ENCODE peak calls at places on chromosomes 13 and 19, in five cellular contexts. One of them, this sample, is unnamed.

GRCh38 chr19:40217027-40217810 is 965 bp downstream of the TTC9B start:
- DNase-seq in brain microvascular endothelial cell: no peak
- DNase-seq in CD8-positive, alpha-beta T cell: no peak
- DNase-seq in pancreas: peak; percentile 78
- DNase-seq in PC-9: peak; percentile 92
- DNase-seq in this sample: no peak

GRCh38 chr19:38429055-38429810 is 3.2 kb upstream of the RASGRP4 start:
- DNase-seq in PC-9: no peak
- DNase-seq in brain microvascular endothelial cell: no peak
- DNase-seq in CD8-positive, alpha-beta T cell: no peak
- DNase-seq in pancreas: no peak
- DNase-seq in this sample: no peak

GRCh38 chr19:45655073-45655472 is 12.9 kb upstream of the GIPR start:
- DNase-seq in brain microvascular endothelial cell: no peak
- DNase-seq in CD8-positive, alpha-beta T cell: no peak
- DNase-seq in pancreas: no peak
- DNase-seq in PC-9: no peak
- DNase-seq in this sample: no peak

GRCh38 chr19:51441410-51442390 is 16.6 kb downstream of the SIGLEC8 start:
- DNase-seq in brain microvascular endothelial cell: no peak
- DNase-seq in pancreas: no peak
- DNase-seq in CD8-positive, alpha-beta T cell: peak; percentile 89
- DNase-seq in PC-9: no peak
- DNase-seq in this sample: no peak

GRCh38 chr13:79226938-79227337 is 179.1 kb downstream of the RBM26 start:
- DNase-seq in PC-9: no peak
- DNase-seq in CD8-positive, alpha-beta T cell: no peak
- DNase-seq in brain microvascular endothelial cell: no peak
- DNase-seq in pancreas: no peak
- DNase-seq in this sample: no peak

GRCh38 chr13:43911283-43911682 is 31.6 kb downstream of the LACC1 start:
- DNase-seq in CD8-positive, alpha-beta T cell: no peak
- DNase-seq in pancreas: no peak
- DNase-seq in PC-9: no peak
- DNase-seq in brain microvascular endothelial cell: no peak
- DNase-seq in this sample: no peak

GRCh38 chr19:55014714-55015113 is 23.4 kb downstream of the GP6 start:
- DNase-seq in pancreas: no peak
- DNase-seq in PC-9: no peak
- DNase-seq in CD8-positive, alpha-beta T cell: no peak
- DNase-seq in brain microvascular endothelial cell: no peak
- DNase-seq in this sample: no peak

GRCh38 chr13:25977216-25977615 is 74.6 kb downstream of the SHISA2 start:
- DNase-seq in pancreas: no peak
- DNase-seq in CD8-positive, alpha-beta T cell: no peak
- DNase-seq in brain microvascular endothelial cell: no peak
- DNase-seq in PC-9: no peak
- DNase-seq in this sample: no peak

GRCh38 chr13:26929971-26930730 is 169.6 kb upstream of the GPR12 start:
- DNase-seq in brain microvascular endothelial cell: peak; percentile 55
- DNase-seq in PC-9: peak; percentile 48
- DNase-seq in CD8-positive, alpha-beta T cell: peak; percentile 83
- DNase-seq in pancreas: peak; percentile 69
- DNase-seq in this sample: peak; percentile 45

GRCh38 chr13:108851660-108852059 is 222.2 kb downstream of the MYO16 start:
- DNase-seq in CD8-positive, alpha-beta T cell: no peak
- DNase-seq in pancreas: no peak
- DNase-seq in PC-9: no peak
- DNase-seq in brain microvascular endothelial cell: no peak
- DNase-seq in this sample: no peak

GRCh38 chr13:51058461-51059167 is 52.5 kb downstream of the C13orf42 start:
- DNase-seq in PC-9: no peak
- DNase-seq in brain microvascular endothelial cell: peak; percentile 1
- DNase-seq in CD8-positive, alpha-beta T cell: no peak
- DNase-seq in pancreas: no peak
- DNase-seq in this sample: no peak

GRCh38 chr13:51063909-51064308 is 47.2 kb downstream of the C13orf42 start:
- DNase-seq in pancreas: no peak
- DNase-seq in brain microvascular endothelial cell: no peak
- DNase-seq in PC-9: no peak
- DNase-seq in CD8-positive, alpha-beta T cell: no peak
- DNase-seq in this sample: no peak

GRCh38 chr13:51057001-51057400 is 54.1 kb downstream of the C13orf42 start:
- DNase-seq in CD8-positive, alpha-beta T cell: no peak
- DNase-seq in brain microvascular endothelial cell: no peak
- DNase-seq in pancreas: no peak
- DNase-seq in PC-9: no peak
- DNase-seq in this sample: no peak

DNA sequence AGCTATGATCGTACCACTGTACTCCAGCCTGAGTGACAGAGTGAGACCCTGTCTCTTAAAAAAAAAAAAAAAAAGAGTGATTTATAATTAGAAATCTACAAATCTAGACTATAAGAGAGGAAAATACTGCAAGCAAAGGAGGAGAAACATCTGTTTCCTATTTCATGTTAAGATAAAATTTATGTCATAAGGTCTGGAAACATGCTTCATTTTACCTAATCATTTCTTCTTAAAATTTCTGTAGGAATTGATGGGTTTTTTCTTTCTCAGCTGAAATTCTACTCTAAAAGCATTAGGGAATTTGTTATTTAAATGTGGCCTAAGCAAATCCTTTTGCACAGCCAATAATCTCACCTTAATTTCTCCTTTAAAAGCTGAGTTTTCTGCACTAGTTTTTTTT is 53.1 kb downstream of the C13orf42 start:
- DNase-seq in pancreas: no peak
- DNase-seq in brain microvascular endothelial cell: no peak
- DNase-seq in PC-9: no peak
- DNase-seq in CD8-positive, alpha-beta T cell: no peak
- DNase-seq in this sample: no peak
- H3K4me3 ChIP-seq in pancreas: no peak overlapping the region
- H3K4me3 ChIP-seq in brain microvascular endothelial cell: no peak overlapping the region
- H3K4me3 ChIP-seq in PC-9: no peak overlapping the region
- H3K4me3 ChIP-seq in CD8-positive, alpha-beta T cell: no peak overlapping the region
- H3K4me3 ChIP-seq in this sample: no peak overlapping the region

GRCh38 chr13:98482476-98483444 is 94.1 kb downstream of the STK24 start:
- DNase-seq in PC-9: peak; percentile 37
- DNase-seq in brain microvascular endothelial cell: peak; percentile 85
- DNase-seq in pancreas: peak; percentile 83
- DNase-seq in CD8-positive, alpha-beta T cell: no peak
- DNase-seq in this sample: peak; percentile 42
- TF ChIP-seq CTCF in PC-9: no peak
- TF ChIP-seq CTCF in brain microvascular endothelial cell: peak; percentile 47
- TF ChIP-seq CTCF in pancreas: no peak
- TF ChIP-seq CTCF in CD8-positive, alpha-beta T cell: no peak
- TF ChIP-seq CTCF in this sample: peak; percentile 27

GRCh38 chr19:53982056-53982455 is 9.4 kb upstream of the CACNG6 start:
- DNase-seq in pancreas: no peak
- DNase-seq in brain microvascular endothelial cell: no peak
- DNase-seq in CD8-positive, alpha-beta T cell: no peak
- DNase-seq in PC-9: no peak
- DNase-seq in this sample: no peak
- H3K4me3 ChIP-seq in pancreas: no peak overlapping the region
- H3K4me3 ChIP-seq in brain microvascular endothelial cell: peak overlapping the region; percentile 34
- H3K4me3 ChIP-seq in CD8-positive, alpha-beta T cell: no peak overlapping the region
- H3K4me3 ChIP-seq in PC-9: no peak overlapping the region
- H3K4me3 ChIP-seq in this sample: peak overlapping the region; percentile 25

GRCh38 chr19:15155296-15155695 is 45.5 kb downstream of the NOTCH3 start:
- DNase-seq in PC-9: no peak
- DNase-seq in CD8-positive, alpha-beta T cell: no peak
- DNase-seq in pancreas: no peak
- DNase-seq in brain microvascular endothelial cell: no peak
- DNase-seq in this sample: no peak

GRCh38 chr19:15149704-15150103 is 42.5 kb downstream of the SYDE1 start:
- DNase-seq in brain microvascular endothelial cell: no peak
- DNase-seq in PC-9: no peak
- DNase-seq in pancreas: no peak
- DNase-seq in CD8-positive, alpha-beta T cell: no peak
- DNase-seq in this sample: no peak

GRCh38 chr19:15159251-15159650 is 41.5 kb downstream of the NOTCH3 start:
- DNase-seq in PC-9: no peak
- DNase-seq in CD8-positive, alpha-beta T cell: no peak
- DNase-seq in brain microvascular endothelial cell: no peak
- DNase-seq in pancreas: no peak
- DNase-seq in this sample: no peak

GRCh38 chr19:15156391-15156790 is 44.4 kb downstream of the NOTCH3 start:
- DNase-seq in CD8-positive, alpha-beta T cell: no peak
- DNase-seq in PC-9: no peak
- DNase-seq in brain microvascular endothelial cell: no peak
- DNase-seq in pancreas: no peak
- DNase-seq in this sample: no peak

DNA sequence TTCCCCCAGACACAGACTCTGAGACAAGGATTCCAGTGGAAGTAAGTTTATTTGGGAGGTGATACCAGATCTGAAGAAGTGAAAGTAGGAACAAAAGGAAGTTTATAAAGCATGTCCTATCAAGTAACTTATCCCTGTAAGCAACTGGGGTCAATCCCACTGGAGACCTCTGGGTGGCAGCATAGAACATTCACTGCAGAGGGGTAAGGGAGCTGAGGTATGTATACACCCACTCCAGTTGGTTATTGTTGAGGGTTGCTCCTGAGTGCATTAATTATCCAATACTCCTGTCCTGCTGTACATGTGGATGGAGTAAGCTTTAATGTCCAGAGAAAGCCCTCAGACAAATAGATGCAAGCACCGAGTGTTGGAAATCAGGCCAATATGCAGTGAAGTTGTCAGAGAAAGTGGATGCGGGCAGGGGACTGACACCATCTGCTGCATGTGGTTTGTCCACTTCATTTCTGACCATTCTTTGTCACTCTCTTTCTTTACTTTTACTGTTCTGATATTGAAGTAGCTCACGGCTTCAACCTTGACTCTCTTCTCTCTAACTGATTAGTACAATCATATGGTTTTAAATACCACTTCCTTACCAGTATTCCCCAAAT is 46.7 kb downstream of the NOTCH3 start:
- DNase-seq in CD8-positive, alpha-beta T cell: no peak
- DNase-seq in pancreas: no peak
- DNase-seq in brain microvascular endothelial cell: peak; percentile 60
- DNase-seq in PC-9: peak; percentile 64
- DNase-seq in this sample: no peak
- TF ChIP-seq CTCF in CD8-positive, alpha-beta T cell: peak; percentile 48
- TF ChIP-seq CTCF in pancreas: no peak
- TF ChIP-seq CTCF in brain microvascular endothelial cell: peak; percentile 81
- TF ChIP-seq CTCF in PC-9: peak; percentile 92
- TF ChIP-seq CTCF in this sample: peak; percentile 64

GRCh38 chr19:35140207-35140897 is 1.7 kb downstream of the FXYD1 start:
- DNase-seq in brain microvascular endothelial cell: no peak
- DNase-seq in pancreas: peak; percentile 64
- DNase-seq in PC-9: no peak
- DNase-seq in CD8-positive, alpha-beta T cell: no peak
- DNase-seq in this sample: no peak

GRCh38 chr19:35139618-35139943 is 957 bp downstream of the FXYD1 start:
- DNase-seq in PC-9: no peak
- DNase-seq in brain microvascular endothelial cell: no peak
- DNase-seq in CD8-positive, alpha-beta T cell: no peak
- DNase-seq in pancreas: no peak
- DNase-seq in this sample: no peak

GRCh38 chr19:35136977-35137702 is 1.5 kb upstream of the FXYD1 start:
- DNase-seq in CD8-positive, alpha-beta T cell: no peak
- DNase-seq in brain microvascular endothelial cell: no peak
- DNase-seq in pancreas: peak; percentile 56
- DNase-seq in PC-9: no peak
- DNase-seq in this sample: no peak

GRCh38 chr19:35136231-35136630 is 1.4 kb upstream of the LGI4 start:
- DNase-seq in pancreas: no peak
- DNase-seq in CD8-positive, alpha-beta T cell: no peak
- DNase-seq in PC-9: no peak
- DNase-seq in brain microvascular endothelial cell: no peak
- DNase-seq in this sample: no peak

DNA sequence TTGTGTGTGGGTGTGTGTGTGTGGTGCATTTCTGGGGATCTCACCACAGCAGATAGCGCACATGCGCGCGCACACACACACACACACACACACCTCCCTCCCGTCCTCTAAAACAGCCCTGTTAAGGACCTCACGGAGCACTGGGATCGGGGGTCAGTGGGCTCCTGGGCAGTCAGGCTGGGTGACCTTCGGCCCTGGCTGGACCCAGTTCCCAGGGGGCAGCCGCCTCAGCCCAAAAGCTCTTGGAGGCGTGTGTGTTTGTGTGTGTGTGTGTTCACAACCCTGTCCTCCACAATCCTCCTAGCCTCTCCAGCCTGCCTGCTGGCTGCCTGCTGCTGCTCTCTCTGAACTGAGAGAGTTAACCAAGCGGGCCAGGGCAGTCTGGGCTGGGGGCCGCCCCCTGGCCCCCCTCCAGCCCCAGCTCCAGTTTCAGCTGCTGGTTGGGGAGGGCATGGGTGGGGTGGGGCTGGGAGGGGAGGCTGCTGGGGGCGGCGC is 272 bp upstream of the FXYD1 start:
- DNase-seq in CD8-positive, alpha-beta T cell: no peak
- DNase-seq in brain microvascular endothelial cell: no peak
- DNase-seq in pancreas: no peak
- DNase-seq in PC-9: no peak
- DNase-seq in this sample: no peak
- H3K4me3 ChIP-seq in CD8-positive, alpha-beta T cell: no peak overlapping the region
- H3K4me3 ChIP-seq in brain microvascular endothelial cell: no peak overlapping the region
- H3K4me3 ChIP-seq in pancreas: no peak overlapping the region
- H3K4me3 ChIP-seq in PC-9: no peak overlapping the region
- H3K4me3 ChIP-seq in this sample: no peak overlapping the region

GRCh38 chr19:14782978-14783545 is 4.7 kb upstream of the ADGRE2 start:
- DNase-seq in CD8-positive, alpha-beta T cell: no peak
- DNase-seq in pancreas: no peak
- DNase-seq in PC-9: no peak
- DNase-seq in brain microvascular endothelial cell: no peak
- DNase-seq in this sample: no peak

DNA sequence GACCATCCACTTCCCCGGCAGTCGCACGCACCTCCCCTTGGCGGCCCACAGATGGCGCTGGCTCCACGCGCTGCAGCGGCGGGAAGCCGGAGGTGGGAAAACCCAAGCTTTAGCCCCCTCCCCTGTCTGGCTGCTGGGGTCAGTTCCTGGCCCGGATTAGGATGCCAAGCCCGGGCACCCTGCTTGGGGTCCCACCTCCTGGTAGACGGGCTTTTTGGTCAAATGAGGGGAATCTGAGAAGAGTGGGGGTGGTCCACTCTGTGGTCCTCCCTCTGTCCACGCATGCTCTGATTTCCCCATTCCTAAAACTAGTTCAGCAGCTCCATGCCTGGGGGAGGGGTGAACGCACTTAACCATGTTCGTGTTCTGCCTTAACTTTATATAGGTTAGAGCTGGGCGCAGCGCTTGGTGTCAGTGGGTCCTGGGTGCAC is 8.1 kb upstream of the ADGRE2 start:
- DNase-seq in pancreas: no peak
- DNase-seq in PC-9: no peak
- DNase-seq in CD8-positive, alpha-beta T cell: no peak
- DNase-seq in brain microvascular endothelial cell: no peak
- DNase-seq in this sample: no peak
- TF ChIP-seq CTCF in pancreas: peak; percentile 37
- TF ChIP-seq CTCF in PC-9: peak; percentile 90
- TF ChIP-seq CTCF in CD8-positive, alpha-beta T cell: peak; percentile 44
- TF ChIP-seq CTCF in brain microvascular endothelial cell: peak; percentile 77
- TF ChIP-seq CTCF in this sample: peak; percentile 21

GRCh38 chr19:709965-710714 is 1.4 kb downstream of the PALM start:
- DNase-seq in PC-9: no peak
- DNase-seq in brain microvascular endothelial cell: no peak
- DNase-seq in CD8-positive, alpha-beta T cell: no peak
- DNase-seq in pancreas: no peak
- DNase-seq in this sample: no peak
- H3K4me3 ChIP-seq in PC-9: no peak overlapping the region
- H3K4me3 ChIP-seq in brain microvascular endothelial cell: no peak overlapping the region
- H3K4me3 ChIP-seq in CD8-positive, alpha-beta T cell: no peak overlapping the region
- H3K4me3 ChIP-seq in pancreas: no peak overlapping the region
- H3K4me3 ChIP-seq in this sample: peak overlapping the region; percentile 64

This sample was measured in astrocyte of the cerebellum.